ENCODE peak calls at places on chromosomes 6 and 20, in four cellular contexts. One of them, this sample, is unnamed.

GRCh38 chr6:6583836-6584235 is 4.7 kb upstream of the LY86 start:
- DNase-seq in lower leg skin: no peak
- DNase-seq in uterus: no peak
- DNase-seq in ovary: no peak
- DNase-seq in this sample: no peak

GRCh38 chr6:45966797-45967196 is 48.9 kb downstream of the CLIC5 start:
- DNase-seq in lower leg skin: no peak
- DNase-seq in uterus: no peak
- DNase-seq in ovary: no peak
- DNase-seq in this sample: no peak

GRCh38 chr6:6230286-6230685 is 90.2 kb downstream of the F13A1 start:
- DNase-seq in lower leg skin: no peak
- DNase-seq in uterus: no peak
- DNase-seq in ovary: no peak
- DNase-seq in this sample: no peak

GRCh38 chr6:132598473-132598872 is 8.9 kb upstream of the TAAR5 start:
- DNase-seq in lower leg skin: no peak
- DNase-seq in uterus: no peak
- DNase-seq in ovary: no peak
- DNase-seq in this sample: no peak

GRCh38 chr6:292506-293184 is 358 bp downstream of the DUSP22 start:
- DNase-seq in lower leg skin: peak
- DNase-seq in uterus: peak
- DNase-seq in ovary: peak
- DNase-seq in this sample: peak

GRCh38 chr6:125753218-125753936 is 3.9 kb downstream of the HEY2 start:
- DNase-seq in lower leg skin: no peak
- DNase-seq in uterus: no peak
- DNase-seq in ovary: no peak
- DNase-seq in this sample: no peak

GRCh38 chr20:2767768-2768631 is 32.4 kb downstream of the CPXM1 start:
- DNase-seq in lower leg skin: peak
- DNase-seq in uterus: no peak
- DNase-seq in ovary: peak
- DNase-seq in this sample: no peak

GRCh38 chr6:89122625-89123024 is 4.8 kb upstream of the SRSF12 start:
- DNase-seq in lower leg skin: no peak
- DNase-seq in uterus: no peak
- DNase-seq in ovary: no peak
- DNase-seq in this sample: no peak

GRCh38 chr6:52362443-52363221 is 681 bp downstream of the PAQR8 start:
- DNase-seq in lower leg skin: peak
- DNase-seq in uterus: peak
- DNase-seq in ovary: peak
- DNase-seq in this sample: peak

GRCh38 chr6:169292340-169293124 is 38.9 kb upstream of the THBS2 start:
- DNase-seq in lower leg skin: peak
- DNase-seq in uterus: peak
- DNase-seq in ovary: no peak
- DNase-seq in this sample: peak

GRCh38 chr6:134111062-134111677 is 58.7 kb upstream of the SLC2A12 start:
- DNase-seq in lower leg skin: no peak
- DNase-seq in uterus: no peak
- DNase-seq in ovary: no peak
- DNase-seq in this sample: peak

GRCh38 chr20:10475225-10475624 is 40.1 kb downstream of the SLX4IP start:
- DNase-seq in lower leg skin: no peak
- DNase-seq in uterus: no peak
- DNase-seq in ovary: no peak
- DNase-seq in this sample: no peak

GRCh38 chr6:63807056-63807455 is 171.5 kb downstream of the PHF3 start:
- DNase-seq in lower leg skin: no peak
- DNase-seq in uterus: no peak
- DNase-seq in ovary: no peak
- DNase-seq in this sample: no peak

GRCh38 chr6:37776546-37776945 is 43.0 kb upstream of the ZFAND3 start:
- DNase-seq in lower leg skin: no peak
- DNase-seq in uterus: no peak
- DNase-seq in ovary: no peak
- DNase-seq in this sample: no peak

GRCh38 chr20:17225891-17226409 is 890 bp upstream of the PCSK2 start:
- DNase-seq in lower leg skin: no peak
- DNase-seq in uterus: no peak
- DNase-seq in ovary: peak
- DNase-seq in this sample: no peak

GRCh38 chr6:53615633-53616449 is 49.7 kb downstream of the KLHL31 start:
- DNase-seq in lower leg skin: no peak
- DNase-seq in uterus: no peak
- DNase-seq in ovary: no peak
- DNase-seq in this sample: peak

GRCh38 chr6:100479180-100480035 is 14.7 kb upstream of the SIM1 start:
- DNase-seq in lower leg skin: no peak
- DNase-seq in uterus: no peak
- DNase-seq in ovary: no peak
- DNase-seq in this sample: no peak

GRCh38 chr6:157952751-157953479 is 28.7 kb upstream of the SYNJ2 start:
- DNase-seq in lower leg skin: peak
- DNase-seq in uterus: no peak
- DNase-seq in ovary: no peak
- DNase-seq in this sample: peak

GRCh38 chr6:4698901-4699659 is 77.1 kb upstream of the CDYL start:
- DNase-seq in lower leg skin: no peak
- DNase-seq in uterus: no peak
- DNase-seq in ovary: no peak
- DNase-seq in this sample: no peak

GRCh38 chr6:146891615-146892265 is 293.0 kb downstream of the ADGB start:
- DNase-seq in lower leg skin: no peak
- DNase-seq in uterus: no peak
- DNase-seq in ovary: no peak
- DNase-seq in this sample: no peak

GRCh38 chr20:37317316-37317715 is 27.9 kb downstream of the MANBAL start:
- DNase-seq in lower leg skin: no peak
- DNase-seq in uterus: no peak
- DNase-seq in ovary: no peak
- DNase-seq in this sample: no peak

GRCh38 chr6:113420290-113420689 is 436.9 kb upstream of the MARCKS start:
- DNase-seq in lower leg skin: no peak
- DNase-seq in uterus: no peak
- DNase-seq in ovary: no peak
- DNase-seq in this sample: no peak

GRCh38 chr6:79909517-79909916 is 37.8 kb downstream of the ELOVL4 start:
- DNase-seq in lower leg skin: no peak
- DNase-seq in uterus: no peak
- DNase-seq in ovary: no peak
- DNase-seq in this sample: no peak

GRCh38 chr6:160678230-160678629 is 14.2 kb upstream of the LPA start:
- DNase-seq in lower leg skin: no peak
- DNase-seq in uterus: no peak
- DNase-seq in ovary: no peak
- DNase-seq in this sample: no peak

GRCh38 chr6:33894438-33894837 is 90.6 kb upstream of the MLN start:
- DNase-seq in lower leg skin: no peak
- DNase-seq in uterus: peak
- DNase-seq in ovary: no peak
- DNase-seq in this sample: peak

GRCh38 chr6:121873595-121873994 is 438.1 kb downstream of the GJA1 start:
- DNase-seq in lower leg skin: no peak
- DNase-seq in uterus: no peak
- DNase-seq in ovary: no peak
- DNase-seq in this sample: no peak

DNA sequence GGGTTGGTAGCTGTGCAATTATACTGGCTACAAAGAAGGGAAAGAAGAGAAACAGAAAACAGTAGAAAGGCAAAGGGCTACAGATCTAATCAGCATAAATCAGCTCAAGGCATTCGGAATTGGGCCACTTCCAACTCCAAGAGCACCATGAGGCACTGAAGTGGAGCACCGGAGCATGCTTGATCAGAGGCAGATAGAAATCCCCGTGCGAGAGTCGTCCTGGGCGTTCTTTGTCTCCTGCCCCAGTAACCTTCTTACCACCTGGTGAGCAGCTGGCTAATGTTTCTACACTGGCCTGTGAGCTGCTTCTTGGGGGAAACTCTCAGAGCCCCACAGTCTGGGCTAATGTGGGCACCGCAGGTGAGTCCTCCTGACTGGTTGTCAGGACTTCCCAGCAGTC is 16.7 kb downstream of the NEDD9 start:
- DNase-seq in lower leg skin: no peak
- DNase-seq in uterus: no peak
- DNase-seq in ovary: no peak
- DNase-seq in this sample: no peak
- TF ChIP-seq POLR2A in lower leg skin: no peak
- TF ChIP-seq POLR2A in uterus: no peak
- TF ChIP-seq POLR2A in ovary: no peak
- TF ChIP-seq POLR2A in this sample: no peak

DNA sequence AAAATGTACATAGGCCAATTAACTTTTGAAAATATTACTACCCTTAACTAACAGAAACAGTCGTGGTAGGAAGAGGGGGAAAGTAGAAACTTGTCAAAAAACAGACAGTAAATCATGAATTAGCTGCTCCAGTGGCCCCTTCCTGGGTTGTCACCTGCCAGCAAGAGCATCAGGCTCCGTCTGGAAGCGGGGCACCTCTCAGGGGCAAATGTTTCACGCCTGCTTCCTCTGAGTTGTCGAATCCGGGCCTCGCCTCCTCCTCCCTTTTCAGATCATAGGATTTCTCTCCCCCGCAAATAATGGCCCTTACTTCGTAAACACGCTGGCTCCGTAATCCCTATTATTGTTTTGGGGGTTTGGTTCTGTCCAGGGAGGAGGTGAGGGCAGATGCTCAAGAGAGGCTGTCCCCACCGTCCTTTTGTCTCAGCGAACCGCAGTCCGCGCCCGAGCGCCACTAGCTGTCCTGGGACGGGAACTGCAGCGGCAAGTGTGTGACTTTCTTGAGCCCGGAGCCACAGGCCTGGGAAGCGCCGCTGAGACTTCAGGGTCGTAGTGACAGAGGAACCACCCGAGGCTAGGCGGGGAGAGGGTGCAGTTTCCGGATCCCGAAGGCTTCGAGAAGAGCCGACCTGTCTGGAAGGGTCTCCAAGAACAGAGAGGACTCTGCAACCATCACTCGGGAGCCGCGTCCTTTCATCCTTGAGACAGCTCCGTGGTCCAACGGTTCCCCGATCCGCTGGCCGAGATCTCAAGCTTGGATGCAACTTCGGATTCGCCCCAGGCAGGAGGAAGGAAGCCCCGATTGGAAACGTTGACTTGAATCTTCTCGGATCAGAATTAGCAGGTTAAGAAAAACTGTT is 214.5 kb upstream of the ZNF184 start:
- DNase-seq in lower leg skin: peak
- DNase-seq in uterus: peak
- DNase-seq in ovary: peak
- DNase-seq in this sample: peak
- TF ChIP-seq POLR2A in lower leg skin: no peak
- TF ChIP-seq POLR2A in uterus: no peak
- TF ChIP-seq POLR2A in ovary: no peak
- TF ChIP-seq POLR2A in this sample: no peak

GRCh38 chr6:30513451-30513850 is 24.1 kb downstream of the HLA-E start:
- DNase-seq in lower leg skin: peak
- DNase-seq in uterus: no peak
- DNase-seq in ovary: no peak
- DNase-seq in this sample: no peak

GRCh38 chr6:30518505-30518850 is 29.2 kb downstream of the HLA-E start:
- DNase-seq in lower leg skin: peak
- DNase-seq in uterus: no peak
- DNase-seq in ovary: no peak
- DNase-seq in this sample: no peak

GRCh38 chr6:30515106-30515505 is 25.8 kb downstream of the HLA-E start:
- DNase-seq in lower leg skin: no peak
- DNase-seq in uterus: no peak
- DNase-seq in ovary: no peak
- DNase-seq in this sample: no peak

GRCh38 chr6:30520480-30520992 is 31.2 kb downstream of the HLA-E start:
- DNase-seq in lower leg skin: no peak
- DNase-seq in uterus: no peak
- DNase-seq in ovary: no peak
- DNase-seq in this sample: no peak

DNA sequence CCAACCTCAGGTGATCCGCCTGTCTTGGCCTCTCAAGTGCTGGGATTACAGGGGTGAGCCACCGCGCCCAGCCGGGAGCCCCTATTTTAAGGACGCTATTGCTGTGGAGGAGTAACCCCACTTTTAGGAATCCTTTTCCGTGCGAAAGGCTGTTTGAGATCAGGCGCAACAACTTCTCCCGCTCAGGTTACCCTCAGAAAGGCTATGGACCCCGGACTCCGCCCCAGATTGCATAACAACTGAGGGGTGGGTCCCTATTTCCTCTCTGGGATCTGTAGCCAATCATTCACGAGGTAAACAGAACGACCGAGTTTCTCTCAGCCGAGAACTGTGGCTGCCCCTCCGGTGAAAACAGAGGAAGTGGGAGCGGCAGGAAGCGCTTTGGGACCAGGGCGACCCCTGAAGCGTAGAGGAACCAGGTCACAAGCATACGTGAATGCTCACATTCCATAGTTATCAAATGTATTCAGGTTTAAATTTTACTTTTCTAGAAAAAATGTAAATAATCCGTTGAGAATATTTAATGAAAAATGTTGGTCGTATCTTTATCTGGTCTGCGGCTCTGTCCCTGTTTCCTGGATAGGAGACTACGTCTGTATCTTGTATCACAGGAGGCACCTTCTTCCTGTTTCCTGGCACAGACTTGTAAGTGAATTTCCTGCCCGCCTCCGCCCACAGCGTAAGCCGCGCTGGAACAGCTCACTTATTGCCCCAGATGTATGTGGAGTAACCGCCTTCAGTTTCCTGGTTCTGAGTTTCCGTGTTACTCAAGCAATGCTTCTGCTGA is 26.9 kb downstream of the HLA-E start:
- DNase-seq in lower leg skin: peak
- DNase-seq in uterus: peak
- DNase-seq in ovary: peak
- DNase-seq in this sample: peak
- TF ChIP-seq POLR2A in lower leg skin: no peak
- TF ChIP-seq POLR2A in uterus: peak
- TF ChIP-seq POLR2A in ovary: peak
- TF ChIP-seq POLR2A in this sample: no peak

DNA sequence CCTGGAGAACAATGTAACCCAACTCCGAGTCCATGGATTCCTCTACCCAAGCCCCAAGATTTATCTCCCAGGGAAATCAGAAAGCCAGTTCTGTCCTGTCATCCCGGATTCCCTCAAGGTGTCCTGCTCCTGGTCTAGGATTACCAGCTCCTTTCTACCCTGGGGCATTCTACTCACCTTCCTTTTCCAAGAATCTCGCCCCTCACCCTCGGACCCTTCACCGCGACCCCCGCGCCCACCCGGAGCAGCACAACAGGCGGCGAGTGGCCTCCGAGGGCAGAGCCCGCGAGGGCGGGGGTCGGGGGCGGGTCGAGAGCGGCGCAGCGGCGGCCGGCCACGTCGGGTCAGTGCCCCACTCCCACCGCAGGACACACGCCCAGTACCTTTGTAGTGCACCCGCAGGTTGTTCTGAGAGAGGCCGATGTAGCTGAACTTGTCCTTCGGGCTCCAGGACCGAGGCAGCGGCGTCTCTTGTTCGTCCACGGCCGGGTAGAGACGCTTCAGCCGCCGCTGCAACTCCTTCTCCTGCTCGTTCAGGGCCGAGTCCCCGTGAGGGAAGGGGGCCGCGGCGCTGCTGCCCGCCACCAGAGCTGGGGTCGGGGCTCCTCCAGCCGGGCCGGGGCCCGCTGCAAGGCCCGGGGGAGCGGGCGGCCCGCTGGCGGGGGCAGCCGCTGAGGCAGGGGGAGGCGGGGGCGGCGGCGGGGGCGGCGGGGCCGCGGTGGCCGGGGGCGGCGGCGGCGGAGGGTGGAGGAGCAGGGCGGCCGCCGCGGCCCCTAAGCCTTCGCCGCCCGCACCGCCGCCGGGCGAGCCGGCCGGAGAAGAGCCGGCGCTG is 867 bp downstream of the RANBP9 start:
- DNase-seq in lower leg skin: peak
- DNase-seq in uterus: no peak
- DNase-seq in ovary: peak
- DNase-seq in this sample: peak
- TF ChIP-seq POLR2A in lower leg skin: no peak
- TF ChIP-seq POLR2A in uterus: no peak
- TF ChIP-seq POLR2A in ovary: no peak
- TF ChIP-seq POLR2A in this sample: no peak